ENCODE peak calls at places on chromosomes 3 and 15, in seven cellular contexts. One of them, this sample, is unnamed.

GRCh38 chr15:94110476-94111130 is 120.8 kb upstream of the MCTP2 start:
- DNase-seq in hypothalamus: no peak
- DNase-seq in cardiac fibroblast: no peak
- DNase-seq in Karpas-422: no peak
- DNase-seq in ACHN: no peak
- DNase-seq in fibroblast of lung: peak
- DNase-seq in G401: no peak
- DNase-seq in this sample: no peak

GRCh38 chr3:86995537-86995936 is 4.6 kb upstream of the VGLL3 start:
- DNase-seq in hypothalamus: no peak
- DNase-seq in cardiac fibroblast: peak
- DNase-seq in Karpas-422: no peak
- DNase-seq in ACHN: no peak
- DNase-seq in fibroblast of lung: peak
- DNase-seq in G401: no peak
- DNase-seq in this sample: peak

GRCh38 chr3:123559040-123559861 is 25.6 kb downstream of the HACD2 start:
- DNase-seq in hypothalamus: no peak
- DNase-seq in cardiac fibroblast: peak
- DNase-seq in Karpas-422: peak
- DNase-seq in ACHN: peak
- DNase-seq in fibroblast of lung: peak
- DNase-seq in G401: peak
- DNase-seq in this sample: peak

GRCh38 chr15:78830514-78831228 is 19.4 kb upstream of the ADAMTS7 start:
- DNase-seq in hypothalamus: no peak
- DNase-seq in cardiac fibroblast: no peak
- DNase-seq in Karpas-422: no peak
- DNase-seq in ACHN: no peak
- DNase-seq in fibroblast of lung: no peak
- DNase-seq in G401: no peak
- DNase-seq in this sample: no peak

GRCh38 chr3:37163262-37164020 is 10.9 kb downstream of the LRRFIP2 start:
- DNase-seq in hypothalamus: no peak
- DNase-seq in cardiac fibroblast: peak
- DNase-seq in Karpas-422: no peak
- DNase-seq in ACHN: no peak
- DNase-seq in fibroblast of lung: peak
- DNase-seq in G401: no peak
- DNase-seq in this sample: peak

GRCh38 chr3:152428577-152428976 is 159.8 kb downstream of the MBNL1 start:
- DNase-seq in hypothalamus: no peak
- DNase-seq in cardiac fibroblast: no peak
- DNase-seq in Karpas-422: no peak
- DNase-seq in ACHN: no peak
- DNase-seq in fibroblast of lung: peak
- DNase-seq in G401: no peak
- DNase-seq in this sample: no peak

GRCh38 chr3:101827211-101828174 is 21.8 kb upstream of the NFKBIZ start:
- DNase-seq in hypothalamus: peak
- DNase-seq in cardiac fibroblast: peak
- DNase-seq in Karpas-422: peak
- DNase-seq in ACHN: peak
- DNase-seq in fibroblast of lung: peak
- DNase-seq in G401: peak
- DNase-seq in this sample: peak

GRCh38 chr3:54776601-54777000 is 151.3 kb downstream of the LRTM1 start:
- DNase-seq in hypothalamus: no peak
- DNase-seq in cardiac fibroblast: no peak
- DNase-seq in Karpas-422: no peak
- DNase-seq in ACHN: no peak
- DNase-seq in fibroblast of lung: no peak
- DNase-seq in G401: no peak
- DNase-seq in this sample: no peak